ENCODE peak calls at places on chromosomes 3 and 15, in four cellular contexts. D is GM12891, N is K562, K is GM12878. G is an unnamed sample.

GRCh38 chr3:165206454-165207266 is 10.5 kb upstream of the SLITRK3 start:
- DNase-seq in D (no peak), N (no peak), K (no peak), G (peak)

GRCh38 chr3:196186661-196187573 is 24.3 kb downstream of the ZDHHC19 start:
- DNase-seq in D (no peak), N (no peak), K (peak), G (no peak)

GRCh38 chr3:107430214-107431047 is 53.2 kb downstream of the CCDC54 start:
- DNase-seq in D (no peak), N (no peak), K (no peak), G (no peak)

GRCh38 chr3:52063026-52063723 is 6.8 kb upstream of the DUSP7 start:
- DNase-seq in D (no peak), N (no peak), K (no peak), G (no peak)

GRCh38 chr3:22485943-22486342 is 717.2 kb upstream of the UBE2E2 start:
- DNase-seq in D (no peak), N (no peak), K (no peak), G (no peak)

GRCh38 chr3:133258358-133258757 is 141.5 kb upstream of the BFSP2 start:
- DNase-seq in D (no peak), N (no peak), K (no peak), G (no peak)

GRCh38 chr3:196096382-196096953 is 14.6 kb upstream of the TFRC start:
- DNase-seq in D (no peak), N (no peak), K (peak), G (no peak)

GRCh38 chr15:48592221-48592731 is 53.2 kb downstream of the FBN1 start:
- DNase-seq in D (no peak), N (no peak), K (no peak), G (no peak)

GRCh38 chr3:85560088-85560790 is 601.5 kb downstream of the CADM2 start:
- DNase-seq in D (no peak), N (no peak), K (no peak), G (no peak)

GRCh38 chr3:141940204-141940776 is 63.8 kb downstream of the ATP1B3 start:
- DNase-seq in D (no peak), N (no peak), K (no peak), G (no peak)

GRCh38 chr15:73724211-73724610 is 28.9 kb downstream of the INSYN1 start:
- DNase-seq in D (no peak), N (no peak), K (no peak), G (no peak)

GRCh38 chr3:152096280-152096679 is 172.4 kb upstream of the MBNL1 start:
- DNase-seq in D (no peak), N (no peak), K (no peak), G (peak)

GRCh38 chr15:23447107-23447500 is at the start of gene GOLGA6L2:
- DNase-seq in D (no peak), N (peak), K (no peak), G (no peak)

GRCh38 chr15:96889734-96890480 is 559.4 kb downstream of the NR2F2 start:
- DNase-seq in D (no peak), N (no peak), K (no peak), G (no peak)

GRCh38 chr3:73614385-73614784 is 10.4 kb downstream of the PDZRN3 start:
- DNase-seq in D (no peak), N (no peak), K (no peak), G (peak)

GRCh38 chr15:77821188-77821958 is 188.7 kb upstream of the LINGO1 start:
- DNase-seq in D (peak), N (peak), K (no peak), G (peak)

GRCh38 chr15:72341361-72341760 is 21.4 kb upstream of the CELF6 start:
- DNase-seq in D (no peak), N (no peak), K (no peak), G (no peak)

GRCh38 chr15:29911705-29912104 is 89.4 kb upstream of the TJP1 start:
- DNase-seq in D (no peak), N (no peak), K (no peak), G (no peak)

GRCh38 chr3:23490459-23490858 is 287.3 kb downstream of the UBE2E2 start:
- DNase-seq in D (no peak), N (no peak), K (no peak), G (no peak)
- TF ChIP-seq SPI1 in D (no peak), N (no peak), K (no peak), G (no peak)

DNA sequence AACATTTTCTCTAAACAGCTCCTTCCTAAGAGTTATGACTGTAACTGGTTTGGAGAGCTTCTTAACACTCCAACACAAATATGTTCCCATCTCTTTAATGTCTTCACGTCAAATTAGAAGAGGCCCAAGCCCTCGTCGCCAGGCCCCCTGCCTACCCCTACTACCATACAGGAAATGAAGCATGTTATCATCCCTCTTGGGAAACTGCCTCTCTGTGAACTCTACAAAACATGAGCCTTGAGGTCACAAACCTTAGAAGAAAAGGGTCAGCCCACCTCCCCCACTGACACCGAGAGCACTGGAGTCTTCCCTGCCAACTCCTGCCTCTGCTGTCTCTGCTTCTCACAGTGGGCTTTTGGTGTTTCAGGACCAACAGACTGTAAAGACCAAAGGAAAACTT is 243.1 kb upstream of the STT3B start:
- DNase-seq in D (no peak), N (no peak), K (no peak), G (no peak)
- TF ChIP-seq SPI1 in D (no peak), N (no peak), K (no peak), G (no peak)

GRCh38 chr15:101051291-101052030 is 132.3 kb downstream of the LRRK1 start:
- DNase-seq in D (no peak), N (no peak), K (no peak), G (no peak)
- TF ChIP-seq SPI1 in D (no peak), N (no peak), K (no peak), G (no peak)

DNA sequence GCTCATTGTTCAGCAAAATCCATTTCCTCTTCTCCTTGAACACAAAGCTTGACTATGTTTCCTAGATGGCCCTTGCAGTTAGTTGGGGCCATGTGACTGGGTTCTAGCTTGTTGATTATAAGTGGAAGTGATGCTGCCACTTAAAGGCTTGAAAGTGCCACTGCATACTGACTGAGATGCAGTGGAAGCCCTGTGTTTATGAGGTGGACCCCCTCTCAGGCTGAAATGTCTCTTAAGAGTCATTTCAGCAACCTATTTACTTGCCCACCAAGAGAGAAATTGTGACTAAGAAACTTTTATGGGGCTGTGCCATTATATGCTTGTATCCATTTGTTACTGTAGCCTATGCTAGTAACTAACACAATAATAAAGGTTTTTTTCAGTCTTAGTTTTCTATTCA is 8.4 kb upstream of the ANP32A start:
- DNase-seq in D (no peak), N (no peak), K (no peak), G (no peak)
- TF ChIP-seq SPI1 in D (no peak), N (no peak), K (no peak), G (no peak)

DNA sequence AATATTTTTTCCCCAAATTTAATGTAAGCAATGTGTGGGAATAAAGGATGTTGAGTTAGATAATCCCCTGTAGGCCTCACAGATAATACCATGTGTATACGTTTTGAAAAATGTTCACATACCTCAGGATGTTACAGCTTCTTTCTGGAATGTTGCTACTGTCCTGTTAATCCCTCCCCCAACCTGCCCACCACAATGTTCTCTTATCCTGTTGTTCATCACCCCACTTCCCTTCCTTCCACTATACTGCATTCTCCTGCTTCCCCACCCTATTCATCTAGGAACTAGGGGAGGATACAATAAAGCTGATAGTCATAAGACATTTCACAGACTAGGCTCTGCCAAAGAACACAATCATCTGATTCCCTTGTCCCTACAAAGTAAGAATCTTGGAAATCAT is 92.1 kb downstream of the IGF2BP2 start:
- DNase-seq in D (no peak), N (no peak), K (no peak), G (no peak)
- TF ChIP-seq SPI1 in D (no peak), N (peak), K (no peak), G (no peak)

DNA sequence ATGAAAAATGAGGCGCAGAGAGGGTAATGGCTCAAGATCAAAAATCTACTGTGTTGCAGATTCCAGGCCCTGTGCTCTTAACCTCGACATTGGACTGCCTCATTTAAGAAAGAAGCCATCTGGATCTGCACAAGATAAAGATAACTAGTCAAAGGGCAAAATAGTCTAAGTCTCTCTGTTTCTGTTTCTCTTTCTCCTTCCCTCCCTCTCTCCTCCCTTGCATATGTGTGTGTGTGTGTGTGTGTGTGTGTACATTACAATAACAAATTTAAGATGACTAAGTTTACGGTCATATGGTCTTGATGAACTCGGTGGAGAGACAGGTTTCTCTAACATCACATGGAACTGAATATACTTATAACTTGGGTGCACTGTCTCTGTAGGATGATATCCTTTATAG is 69.2 kb downstream of the MEIS2 start:
- DNase-seq in D (no peak), N (no peak), K (no peak), G (no peak)
- TF ChIP-seq SPI1 in D (no peak), N (no peak), K (no peak), G (no peak)

GRCh38 chr3:43748179-43748578 is 57.4 kb downstream of the ABHD5 start:
- DNase-seq in D (no peak), N (no peak), K (no peak), G (no peak)
- TF ChIP-seq SPI1 in D (no peak), N (no peak), K (no peak), G (no peak)

GRCh38 chr3:95775486-95776094 is 1038.8 kb upstream of the EPHA6 start:
- DNase-seq in D (no peak), N (no peak), K (no peak), G (no peak)
- TF ChIP-seq SPI1 in D (no peak), N (no peak), K (no peak), G (no peak)

DNA sequence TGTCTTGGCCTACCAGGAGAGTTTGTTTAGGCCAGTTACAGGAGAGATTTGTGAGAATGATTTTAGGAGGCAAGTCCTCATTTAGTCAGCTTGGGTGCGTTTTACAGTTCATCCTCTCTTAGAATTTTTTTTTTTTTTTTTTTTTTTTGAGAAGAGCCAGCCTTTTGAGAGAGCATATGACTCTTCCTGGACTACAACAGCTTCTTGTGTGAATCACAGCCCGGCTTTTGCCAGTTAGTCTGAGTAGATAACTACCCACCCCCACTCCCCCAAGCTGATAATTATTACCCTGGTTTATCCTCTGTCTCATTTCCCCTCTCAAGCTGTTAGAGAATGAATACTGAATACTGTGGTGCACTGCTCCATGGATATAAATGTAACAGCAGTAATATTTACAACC is 7.8 kb downstream of the CHD2 start:
- DNase-seq in D (no peak), N (no peak), K (no peak), G (no peak)
- TF ChIP-seq SPI1 in D (no peak), N (no peak), K (no peak), G (no peak)